ENCODE peak calls at places on chromosomes 12 and 14, in seven cellular contexts. D, M, X, F, Q, O and G are unnamed samples.

GRCh38 chr12:124655317-124656213 is 88.2 kb upstream of the NCOR2 start:
- DNase-seq in D (peak), M (peak), X (no peak), F (peak), Q (no peak), O (peak), G (peak)

GRCh38 chr12:77485961-77486579 is 344.6 kb upstream of the NAV3 start:
- DNase-seq in D (no peak), M (no peak), X (no peak), F (no peak), Q (no peak), O (no peak), G (no peak)

GRCh38 chr14:105087308-105087962 is 22.2 kb upstream of the GPR132 start:
- DNase-seq in D (no peak), M (peak), X (no peak), F (no peak), Q (no peak), O (peak), G (peak)

GRCh38 chr14:63707216-63707615 is 20.6 kb downstream of the SGPP1 start:
- DNase-seq in D (no peak), M (no peak), X (no peak), F (no peak), Q (no peak), O (no peak), G (no peak)

GRCh38 chr12:2295941-2296461 is 243.2 kb downstream of the CACNA1C start:
- DNase-seq in D (no peak), M (no peak), X (no peak), F (no peak), Q (no peak), O (peak), G (peak)

GRCh38 chr14:77707355-77707723 is 484 bp downstream of the ALKBH1 start:
- DNase-seq in D (peak), M (no peak), X (peak), F (no peak), Q (no peak), O (peak), G (peak)

GRCh38 chr12:43332977-43333649 is 218.9 kb downstream of the ADAMTS20 start:
- DNase-seq in D (peak), M (no peak), X (no peak), F (no peak), Q (no peak), O (no peak), G (peak)

GRCh38 chr12:113142173-113142885 is 6.8 kb upstream of the RASAL1 start:
- DNase-seq in D (no peak), M (peak), X (no peak), F (no peak), Q (no peak), O (no peak), G (no peak)

GRCh38 chr14:68317239-68317638 is 475.6 kb downstream of the ZFP36L1 start:
- DNase-seq in D (no peak), M (no peak), X (no peak), F (no peak), Q (no peak), O (no peak), G (no peak)